ENCODE peak calls at places on chromosomes 12 and 14, in ten cellular contexts. D is suprapubic skin, Q is HepG2, Z is sigmoid colon, C is adrenal gland, G is transverse colon, M is IMR-90, Y is A549, S is GM23338, L is fibroblast of lung. E is an unnamed sample.

GRCh38 chr14:88030079-88030478 is 25.1 kb downstream of the GPR65 start:
- DNase-seq in S (no peak), C (no peak), Z (no peak), Q (no peak), G (no peak), M (no peak), L (no peak), Y (no peak), D (no peak), E (no peak)

GRCh38 chr12:81627336-81628189 is 131.6 kb downstream of the PPFIA2 start:
- DNase-seq in D (no peak), Z (no peak), L (peak; percentile 51), Y (peak; percentile 65), M (peak; percentile 36), Q (peak; percentile 29), C (no peak), S (peak; percentile 75), G (no peak), E (no peak)

GRCh38 chr12:56900583-56900982 is 33.6 kb downstream of the SDR9C7 start:
- DNase-seq in L (no peak), S (no peak), Y (peak; percentile 79), D (no peak), Z (no peak), M (peak; percentile 19), G (no peak), Q (no peak), C (no peak), E (no peak)

GRCh38 chr12:104507672-104508071 is 50.9 kb downstream of the CHST11 start:
- DNase-seq in Z (no peak), C (no peak), G (no peak), Y (no peak), D (no peak), M (no peak), L (no peak), Q (no peak), S (no peak), E (no peak)

GRCh38 chr14:77181603-77182437 is at the start of gene TMEM63C:
- DNase-seq in Y (peak; percentile 88), L (peak; percentile 43), Q (peak; percentile 29), C (peak; percentile 89), D (no peak), S (peak; percentile 99), M (no peak), Z (no peak), G (peak; percentile 85), E (peak; percentile 68)

GRCh38 chr12:2049604-2050540 is 2.9 kb upstream of the CACNA1C start:
- DNase-seq in Q (peak; percentile 50), D (no peak), C (no peak), M (peak; percentile 22), L (peak; percentile 53), Y (no peak), S (peak; percentile 62), G (no peak), Z (no peak), E (no peak)

GRCh38 chr12:114625294-114625851 is 58.6 kb downstream of the TBX3 start:
- DNase-seq in M (peak; percentile 72), L (peak; percentile 67), D (no peak), G (peak; percentile 38), Y (peak; percentile 90), Z (no peak), S (peak; percentile 91), Q (peak; percentile 74), C (peak; percentile 63), E (no peak)

GRCh38 chr12:31002361-31002725 is 71.3 kb upstream of the DDX11 start:
- DNase-seq in C (no peak), Z (peak; percentile 55), L (no peak), Y (no peak), G (no peak), M (no peak), D (no peak), Q (no peak), S (no peak), E (peak; percentile 34)

GRCh38 chr12:44668443-44668842 is 207.7 kb downstream of the NELL2 start:
- DNase-seq in S (no peak), Y (no peak), D (no peak), M (no peak), Z (peak; percentile 54), G (no peak), Q (no peak), L (no peak), C (no peak), E (no peak)

GRCh38 chr14:72201645-72202044 is 269.4 kb downstream of the RGS6 start:
- DNase-seq in C (no peak), Q (no peak), M (no peak), L (no peak), S (no peak), G (no peak), D (no peak), Z (no peak), Y (no peak), E (no peak)

GRCh38 chr12:89708793-89709156 is at the start of gene ATP2B1:
- DNase-seq in L (peak; percentile 82), C (peak; percentile 89), G (peak; percentile 92), M (peak; percentile 83), Q (peak; percentile 55), Z (peak; percentile 94), S (peak; percentile 81), D (peak; percentile 90), Y (peak; percentile 88), E (peak; percentile 82)
- TF ChIP-seq CTCF in L (no peak), C (no peak), G (no peak), M (peak; percentile 30), Q (no peak), Z (no peak), S (no peak), D (peak; percentile 26), Y (no peak), E (no peak)

GRCh38 chr14:99205086-99205688 is 66.8 kb downstream of the BCL11B start:
- DNase-seq in Z (no peak), Y (no peak), L (no peak), C (no peak), Q (no peak), D (no peak), S (no peak), M (no peak), G (no peak), E (no peak)
- H3K4me3 ChIP-seq in Z (no peak overlapping the region), Y (no peak overlapping the region), L (no peak overlapping the region), C (no peak overlapping the region), Q (no peak overlapping the region), D (no peak overlapping the region), S (no peak overlapping the region), M (no peak overlapping the region), G (no peak overlapping the region), E (no peak overlapping the region)

DNA sequence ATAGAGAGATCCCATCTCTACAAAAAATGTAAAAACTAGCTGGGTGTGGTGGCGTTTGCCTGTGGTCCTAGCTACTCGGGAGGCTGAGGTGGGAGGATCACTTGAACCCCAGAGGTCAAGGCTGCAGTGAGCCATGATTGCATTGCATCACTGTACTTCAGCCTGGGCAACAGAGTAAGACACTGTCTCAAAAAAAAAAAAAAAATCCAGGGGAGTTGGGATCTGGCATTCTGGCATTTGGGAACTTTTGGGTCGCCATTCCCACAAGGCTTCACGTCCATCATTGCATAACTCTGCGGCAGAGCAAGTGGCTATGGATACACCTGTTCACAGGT is 34.7 kb upstream of the FAM181A start:
- DNase-seq in Y (no peak), M (no peak), S (no peak), Z (no peak), Q (no peak), G (no peak), D (no peak), C (no peak), L (no peak), E (no peak)
- H3K4me1 ChIP-seq in Y (no peaks in the 10 kb centered on the region), M (no peaks in the 10 kb centered on the region), S (peaks cover 20% of the 10 kb centered on the region), Z (no peaks in the 10 kb centered on the region), Q (peaks cover 49% of the 10 kb centered on the region), G (no peaks in the 10 kb centered on the region), D (peaks cover 7% of the 10 kb centered on the region), C (no peaks in the 10 kb centered on the region), L (no peaks in the 10 kb centered on the region), E (no peaks in the 10 kb centered on the region)

GRCh38 chr14:45715946-45716345 is 462.9 kb upstream of the MIS18BP1 start:
- DNase-seq in Z (no peak), D (no peak), L (no peak), G (no peak), Q (no peak), C (no peak), Y (no peak), M (no peak), S (no peak), E (no peak)

GRCh38 chr14:45716506-45716905 is 463.5 kb upstream of the MIS18BP1 start:
- DNase-seq in S (peak; percentile 72), Z (no peak), L (no peak), C (no peak), G (no peak), Q (peak; percentile 3), Y (peak; percentile 41), M (no peak), D (no peak), E (no peak)
- TF ChIP-seq CTCF in S (peak; percentile 55), Z (no peak), L (no peak), C (no peak), G (no peak), Q (no peak), Y (no peak), M (no peak), D (no peak), E (no peak)